ENCODE peak calls at places on chromosomes 13 and 19, in five cellular contexts. One of them, this sample, is unnamed.

GRCh38 chr13:71774863-71775262 is 92.1 kb downstream of the DACH1 start:
- DNase-seq in NCI-H187 treated with DMSO at 0.1 percent for 48 hours: no peak
- DNase-seq in right cardiac atrium: no peak
- DNase-seq in HT1080: no peak
- DNase-seq in stimulated activated effector memory CD8-positive, alpha-beta T cell treated with anti-CD3 and anti-CD28 coated beads, Interleukin-12 subunit alpha, Interleukin-12 subunit beta, amount 100 ng/mL, for 72 hours: no peak
- DNase-seq in this sample: no peak

GRCh38 chr13:51707468-51707867 is 96.5 kb downstream of the DHRS12 start:
- DNase-seq in NCI-H187 treated with DMSO at 0.1 percent for 48 hours: no peak
- DNase-seq in right cardiac atrium: no peak
- DNase-seq in HT1080: no peak
- DNase-seq in stimulated activated effector memory CD8-positive, alpha-beta T cell treated with anti-CD3 and anti-CD28 coated beads, Interleukin-12 subunit alpha, Interleukin-12 subunit beta, amount 100 ng/mL, for 72 hours: no peak
- DNase-seq in this sample: no peak

GRCh38 chr13:80717834-80718233 is 376.9 kb upstream of the SPRY2 start:
- DNase-seq in NCI-H187 treated with DMSO at 0.1 percent for 48 hours: no peak
- DNase-seq in right cardiac atrium: no peak
- DNase-seq in HT1080: no peak
- DNase-seq in stimulated activated effector memory CD8-positive, alpha-beta T cell treated with anti-CD3 and anti-CD28 coated beads, Interleukin-12 subunit alpha, Interleukin-12 subunit beta, amount 100 ng/mL, for 72 hours: no peak
- DNase-seq in this sample: no peak

GRCh38 chr19:13056052-13056660 is 46.5 kb downstream of the LYL1 start:
- DNase-seq in NCI-H187 treated with DMSO at 0.1 percent for 48 hours: no peak
- DNase-seq in right cardiac atrium: peak
- DNase-seq in HT1080: peak
- DNase-seq in stimulated activated effector memory CD8-positive, alpha-beta T cell treated with anti-CD3 and anti-CD28 coated beads, Interleukin-12 subunit alpha, Interleukin-12 subunit beta, amount 100 ng/mL, for 72 hours: no peak
- DNase-seq in this sample: no peak

GRCh38 chr19:18167975-18168645 is 5.5 kb upstream of the IFI30 start:
- DNase-seq in NCI-H187 treated with DMSO at 0.1 percent for 48 hours: no peak
- DNase-seq in right cardiac atrium: no peak
- DNase-seq in HT1080: no peak
- DNase-seq in stimulated activated effector memory CD8-positive, alpha-beta T cell treated with anti-CD3 and anti-CD28 coated beads, Interleukin-12 subunit alpha, Interleukin-12 subunit beta, amount 100 ng/mL, for 72 hours: peak
- DNase-seq in this sample: peak

GRCh38 chr13:70183041-70183440 is 74.8 kb upstream of the KLHL1 start:
- DNase-seq in NCI-H187 treated with DMSO at 0.1 percent for 48 hours: no peak
- DNase-seq in right cardiac atrium: no peak
- DNase-seq in HT1080: peak
- DNase-seq in stimulated activated effector memory CD8-positive, alpha-beta T cell treated with anti-CD3 and anti-CD28 coated beads, Interleukin-12 subunit alpha, Interleukin-12 subunit beta, amount 100 ng/mL, for 72 hours: no peak
- DNase-seq in this sample: no peak

GRCh38 chr13:24668955-24669354 is 11.3 kb upstream of the ATP12A start:
- DNase-seq in NCI-H187 treated with DMSO at 0.1 percent for 48 hours: no peak
- DNase-seq in right cardiac atrium: no peak
- DNase-seq in HT1080: peak
- DNase-seq in stimulated activated effector memory CD8-positive, alpha-beta T cell treated with anti-CD3 and anti-CD28 coated beads, Interleukin-12 subunit alpha, Interleukin-12 subunit beta, amount 100 ng/mL, for 72 hours: no peak
- DNase-seq in this sample: no peak

GRCh38 chr19:48181505-48181904 is 11.0 kb downstream of the ZSWIM9 start:
- DNase-seq in NCI-H187 treated with DMSO at 0.1 percent for 48 hours: no peak
- DNase-seq in right cardiac atrium: no peak
- DNase-seq in HT1080: no peak
- DNase-seq in stimulated activated effector memory CD8-positive, alpha-beta T cell treated with anti-CD3 and anti-CD28 coated beads, Interleukin-12 subunit alpha, Interleukin-12 subunit beta, amount 100 ng/mL, for 72 hours: no peak
- DNase-seq in this sample: no peak

GRCh38 chr19:8209111-8209964 is at the start of gene CERS4:
- DNase-seq in NCI-H187 treated with DMSO at 0.1 percent for 48 hours: no peak
- DNase-seq in right cardiac atrium: peak
- DNase-seq in HT1080: no peak
- DNase-seq in stimulated activated effector memory CD8-positive, alpha-beta T cell treated with anti-CD3 and anti-CD28 coated beads, Interleukin-12 subunit alpha, Interleukin-12 subunit beta, amount 100 ng/mL, for 72 hours: peak
- DNase-seq in this sample: peak

GRCh38 chr13:20407759-20408158 is 117.9 kb downstream of the CRYL1 start:
- DNase-seq in NCI-H187 treated with DMSO at 0.1 percent for 48 hours: no peak
- DNase-seq in right cardiac atrium: no peak
- DNase-seq in HT1080: no peak
- DNase-seq in stimulated activated effector memory CD8-positive, alpha-beta T cell treated with anti-CD3 and anti-CD28 coated beads, Interleukin-12 subunit alpha, Interleukin-12 subunit beta, amount 100 ng/mL, for 72 hours: no peak
- DNase-seq in this sample: no peak

GRCh38 chr19:37963190-37963947 is 56.4 kb downstream of the SIPA1L3 start:
- DNase-seq in NCI-H187 treated with DMSO at 0.1 percent for 48 hours: no peak
- DNase-seq in right cardiac atrium: no peak
- DNase-seq in HT1080: no peak
- DNase-seq in stimulated activated effector memory CD8-positive, alpha-beta T cell treated with anti-CD3 and anti-CD28 coated beads, Interleukin-12 subunit alpha, Interleukin-12 subunit beta, amount 100 ng/mL, for 72 hours: no peak
- DNase-seq in this sample: no peak

GRCh38 chr13:22927008-22927393 is 253.8 kb upstream of the SGCG start:
- DNase-seq in NCI-H187 treated with DMSO at 0.1 percent for 48 hours: no peak
- DNase-seq in right cardiac atrium: no peak
- DNase-seq in HT1080: no peak
- DNase-seq in stimulated activated effector memory CD8-positive, alpha-beta T cell treated with anti-CD3 and anti-CD28 coated beads, Interleukin-12 subunit alpha, Interleukin-12 subunit beta, amount 100 ng/mL, for 72 hours: no peak
- DNase-seq in this sample: no peak

GRCh38 chr13:46160474-46161066 is 21.4 kb downstream of the LCP1 start:
- DNase-seq in NCI-H187 treated with DMSO at 0.1 percent for 48 hours: peak
- DNase-seq in right cardiac atrium: no peak
- DNase-seq in HT1080: peak
- DNase-seq in stimulated activated effector memory CD8-positive, alpha-beta T cell treated with anti-CD3 and anti-CD28 coated beads, Interleukin-12 subunit alpha, Interleukin-12 subunit beta, amount 100 ng/mL, for 72 hours: no peak
- DNase-seq in this sample: no peak

GRCh38 chr19:50465986-50466771 is 10.1 kb upstream of the EMC10 start:
- DNase-seq in NCI-H187 treated with DMSO at 0.1 percent for 48 hours: no peak
- DNase-seq in right cardiac atrium: peak
- DNase-seq in HT1080: no peak
- DNase-seq in stimulated activated effector memory CD8-positive, alpha-beta T cell treated with anti-CD3 and anti-CD28 coated beads, Interleukin-12 subunit alpha, Interleukin-12 subunit beta, amount 100 ng/mL, for 72 hours: no peak
- DNase-seq in this sample: no peak

GRCh38 chr19:39870171-39870971 is 24.2 kb upstream of the FBL start:
- DNase-seq in NCI-H187 treated with DMSO at 0.1 percent for 48 hours: peak
- DNase-seq in right cardiac atrium: no peak
- DNase-seq in HT1080: peak
- DNase-seq in stimulated activated effector memory CD8-positive, alpha-beta T cell treated with anti-CD3 and anti-CD28 coated beads, Interleukin-12 subunit alpha, Interleukin-12 subunit beta, amount 100 ng/mL, for 72 hours: no peak
- DNase-seq in this sample: no peak

GRCh38 chr19:9075064-9075964 is 11.5 kb upstream of the OR1M1 start:
- DNase-seq in NCI-H187 treated with DMSO at 0.1 percent for 48 hours: no peak
- DNase-seq in right cardiac atrium: peak
- DNase-seq in HT1080: peak
- DNase-seq in stimulated activated effector memory CD8-positive, alpha-beta T cell treated with anti-CD3 and anti-CD28 coated beads, Interleukin-12 subunit alpha, Interleukin-12 subunit beta, amount 100 ng/mL, for 72 hours: no peak
- DNase-seq in this sample: peak

GRCh38 chr19:3381701-3382372 is 15.5 kb downstream of the NFIC start:
- DNase-seq in NCI-H187 treated with DMSO at 0.1 percent for 48 hours: no peak
- DNase-seq in right cardiac atrium: peak
- DNase-seq in HT1080: no peak
- DNase-seq in stimulated activated effector memory CD8-positive, alpha-beta T cell treated with anti-CD3 and anti-CD28 coated beads, Interleukin-12 subunit alpha, Interleukin-12 subunit beta, amount 100 ng/mL, for 72 hours: no peak
- DNase-seq in this sample: no peak

GRCh38 chr19:798415-799075 is 1.3 kb downstream of the PTBP1 start:
- DNase-seq in NCI-H187 treated with DMSO at 0.1 percent for 48 hours: no peak
- DNase-seq in right cardiac atrium: no peak
- DNase-seq in HT1080: no peak
- DNase-seq in stimulated activated effector memory CD8-positive, alpha-beta T cell treated with anti-CD3 and anti-CD28 coated beads, Interleukin-12 subunit alpha, Interleukin-12 subunit beta, amount 100 ng/mL, for 72 hours: no peak
- DNase-seq in this sample: no peak

GRCh38 chr13:51231456-51231855 is 9.3 kb downstream of the FAM124A start:
- DNase-seq in NCI-H187 treated with DMSO at 0.1 percent for 48 hours: no peak
- DNase-seq in right cardiac atrium: no peak
- DNase-seq in HT1080: no peak
- DNase-seq in stimulated activated effector memory CD8-positive, alpha-beta T cell treated with anti-CD3 and anti-CD28 coated beads, Interleukin-12 subunit alpha, Interleukin-12 subunit beta, amount 100 ng/mL, for 72 hours: no peak
- DNase-seq in this sample: no peak

GRCh38 chr19:11580665-11581418 is 3.4 kb upstream of the ACP5 start:
- DNase-seq in NCI-H187 treated with DMSO at 0.1 percent for 48 hours: no peak
- DNase-seq in right cardiac atrium: no peak
- DNase-seq in HT1080: no peak
- DNase-seq in stimulated activated effector memory CD8-positive, alpha-beta T cell treated with anti-CD3 and anti-CD28 coated beads, Interleukin-12 subunit alpha, Interleukin-12 subunit beta, amount 100 ng/mL, for 72 hours: no peak
- DNase-seq in this sample: no peak

GRCh38 chr13:53250272-53250875 is 221.8 kb downstream of the OLFM4 start:
- DNase-seq in NCI-H187 treated with DMSO at 0.1 percent for 48 hours: peak
- DNase-seq in right cardiac atrium: no peak
- DNase-seq in HT1080: peak
- DNase-seq in stimulated activated effector memory CD8-positive, alpha-beta T cell treated with anti-CD3 and anti-CD28 coated beads, Interleukin-12 subunit alpha, Interleukin-12 subunit beta, amount 100 ng/mL, for 72 hours: no peak
- DNase-seq in this sample: peak

GRCh38 chr13:107099661-107100060 is 531.7 kb upstream of the ARGLU1 start:
- DNase-seq in NCI-H187 treated with DMSO at 0.1 percent for 48 hours: no peak
- DNase-seq in right cardiac atrium: no peak
- DNase-seq in HT1080: peak
- DNase-seq in stimulated activated effector memory CD8-positive, alpha-beta T cell treated with anti-CD3 and anti-CD28 coated beads, Interleukin-12 subunit alpha, Interleukin-12 subunit beta, amount 100 ng/mL, for 72 hours: no peak
- DNase-seq in this sample: no peak

GRCh38 chr19:4352701-4353121 is 9.3 kb downstream of the MPND start:
- DNase-seq in NCI-H187 treated with DMSO at 0.1 percent for 48 hours: no peak
- DNase-seq in right cardiac atrium: no peak
- DNase-seq in HT1080: no peak
- DNase-seq in stimulated activated effector memory CD8-positive, alpha-beta T cell treated with anti-CD3 and anti-CD28 coated beads, Interleukin-12 subunit alpha, Interleukin-12 subunit beta, amount 100 ng/mL, for 72 hours: peak
- DNase-seq in this sample: peak